ENCODE peak calls at places on chromosomes 12 and 14, in ten cellular contexts. Q, S, O, A, J, I, Y, M, D and T are unnamed samples.

GRCh38 chr14:96095581-96096476 is 56.7 kb downstream of the C14orf132 start:
- DNase-seq in M (no peak), A (no peak), D (peak; percentile 55), I (peak; percentile 92), Q (peak; percentile 57), J (no peak), S (no peak), O (peak; percentile 83), Y (peak; percentile 58), T (no peak)

GRCh38 chr14:104436741-104437701 is 142.5 kb upstream of the C14orf180 start:
- DNase-seq in D (no peak), S (no peak), A (peak; percentile 6), I (no peak), M (peak; percentile 10), Y (peak; percentile 73), Q (no peak), O (peak; percentile 74), J (peak; percentile 3), T (no peak)

GRCh38 chr14:81453166-81453766 is 53.1 kb upstream of the STON2 start:
- DNase-seq in S (peak; percentile 48), J (peak; percentile 70), Q (no peak), M (peak; percentile 43), O (no peak), D (peak; percentile 47), I (peak; percentile 43), Y (peak; percentile 70), A (peak; percentile 62), T (peak; percentile 30)

GRCh38 chr12:55728932-55729591 is at the start of gene CD63:
- DNase-seq in I (peak; percentile 88), A (peak; percentile 91), Q (peak; percentile 78), M (peak; percentile 86), D (peak; percentile 56), J (peak; percentile 86), O (peak; percentile 94), Y (peak; percentile 93), S (no peak), T (peak; percentile 94)

GRCh38 chr14:64394973-64395633 is 7.0 kb downstream of the MTHFD1 start:
- DNase-seq in D (no peak), I (no peak), M (no peak), O (no peak), J (no peak), Y (no peak), S (no peak), Q (no peak), A (no peak), T (no peak)

GRCh38 chr12:26121323-26121740 is 3.5 kb downstream of the BHLHE41 start:
- DNase-seq in I (no peak), O (no peak), J (no peak), S (no peak), D (no peak), Y (no peak), Q (no peak), M (no peak), A (no peak), T (no peak)

GRCh38 chr14:26594148-26594547 is 3.7 kb downstream of the NOVA1 start:
- DNase-seq in A (no peak), M (no peak), Q (no peak), O (no peak), J (no peak), I (no peak), Y (no peak), D (no peak), S (no peak), T (no peak)

GRCh38 chr12:20863056-20863455 is 52.6 kb downstream of the SLCO1B3 start:
- DNase-seq in Y (no peak), A (no peak), S (no peak), M (no peak), Q (no peak), D (no peak), I (no peak), O (no peak), J (no peak), T (no peak)

GRCh38 chr14:70808402-70809237 is 693 bp downstream of the MAP3K9 start:
- DNase-seq in M (no peak), I (no peak), D (no peak), S (no peak), J (no peak), O (peak; percentile 82), A (peak; percentile 60), Q (peak; percentile 25), Y (peak; percentile 46), T (no peak)

GRCh38 chr12:13222076-13222475 is 25.6 kb downstream of the EMP1 start:
- DNase-seq in M (no peak), O (no peak), A (peak; percentile 83), Y (peak; percentile 28), Q (no peak), I (no peak), J (no peak), S (no peak), D (no peak), T (no peak)

GRCh38 chr14:104113631-104114420 is 24.6 kb upstream of the KIF26A start:
- DNase-seq in M (no peak), O (peak; percentile 74), I (no peak), Q (no peak), A (no peak), Y (peak; percentile 5), S (no peak), J (no peak), D (no peak), T (no peak)

GRCh38 chr14:70907996-70908917 is 998 bp downstream of the PCNX1 start:
- DNase-seq in Y (peak; percentile 64), D (peak; percentile 70), J (peak; percentile 33), Q (peak; percentile 24), S (no peak), I (peak; percentile 69), M (peak; percentile 40), O (peak; percentile 81), A (peak; percentile 41), T (peak; percentile 43)

DNA sequence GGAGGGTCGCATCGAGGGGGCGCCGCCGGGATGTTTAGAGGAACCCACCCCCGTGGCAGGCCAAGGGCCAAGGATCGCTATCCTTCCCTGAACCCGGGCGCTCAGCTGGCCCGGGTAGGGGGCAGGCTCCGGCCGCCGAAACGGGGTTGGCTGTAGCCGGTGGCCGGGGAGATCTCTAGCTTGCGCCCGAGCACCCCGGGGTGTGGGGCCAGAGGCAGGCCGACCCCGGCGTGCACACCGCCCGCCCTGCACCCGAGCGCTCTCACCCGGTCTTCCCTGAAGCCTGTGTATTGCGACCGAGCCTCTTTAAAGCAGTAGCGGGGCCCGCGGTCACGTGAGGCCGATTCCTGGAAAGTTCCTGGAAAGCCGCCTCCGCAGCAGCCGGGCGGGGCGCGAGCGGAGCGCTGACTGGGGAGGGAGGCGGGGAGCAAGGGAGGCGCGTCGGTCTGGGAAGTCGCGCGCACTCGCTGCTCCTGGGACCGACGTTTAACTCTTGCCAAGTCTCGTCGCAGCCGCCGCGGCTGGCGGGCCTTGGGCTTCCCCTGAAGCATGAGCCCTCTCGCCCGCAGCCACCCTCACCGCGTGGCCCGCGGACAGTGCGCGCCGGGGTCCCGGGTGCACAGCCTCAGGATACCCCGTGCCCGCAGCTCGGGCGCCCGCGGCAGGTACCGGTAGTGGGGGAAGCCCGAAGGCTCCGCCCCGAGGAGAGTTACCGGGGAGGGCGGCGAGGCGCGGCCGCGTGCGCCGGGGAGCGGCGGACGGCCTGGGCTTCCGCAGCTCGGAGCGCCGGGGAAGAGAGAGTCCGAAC is 1.7 kb upstream of the SOCS2 start:
- DNase-seq in Y (peak; percentile 95), J (peak; percentile 89), I (peak; percentile 92), S (peak; percentile 89), M (peak; percentile 94), Q (peak; percentile 81), A (peak; percentile 96), O (peak; percentile 96), D (peak; percentile 53), T (peak; percentile 70)
- TF ChIP-seq POLR2A in Y (peak; percentile 67), J (peak; percentile 45), I (peak; percentile 40), S (no peak), M (no peak), Q (peak; percentile 45), A (peak; percentile 69), O (peak; percentile 51), D (no peak), T (peak; percentile 29)

GRCh38 chr12:128228581-128228980 is 38.4 kb upstream of the TMEM132C start:
- DNase-seq in Q (no peak), I (no peak), M (no peak), S (no peak), A (no peak), Y (no peak), D (no peak), J (no peak), O (no peak), T (no peak)
- TF ChIP-seq POLR2A in Q (no peak), I (no peak), M (no peak), S (no peak), A (no peak), Y (no peak), D (no peak), J (no peak), O (no peak), T (no peak)

DNA sequence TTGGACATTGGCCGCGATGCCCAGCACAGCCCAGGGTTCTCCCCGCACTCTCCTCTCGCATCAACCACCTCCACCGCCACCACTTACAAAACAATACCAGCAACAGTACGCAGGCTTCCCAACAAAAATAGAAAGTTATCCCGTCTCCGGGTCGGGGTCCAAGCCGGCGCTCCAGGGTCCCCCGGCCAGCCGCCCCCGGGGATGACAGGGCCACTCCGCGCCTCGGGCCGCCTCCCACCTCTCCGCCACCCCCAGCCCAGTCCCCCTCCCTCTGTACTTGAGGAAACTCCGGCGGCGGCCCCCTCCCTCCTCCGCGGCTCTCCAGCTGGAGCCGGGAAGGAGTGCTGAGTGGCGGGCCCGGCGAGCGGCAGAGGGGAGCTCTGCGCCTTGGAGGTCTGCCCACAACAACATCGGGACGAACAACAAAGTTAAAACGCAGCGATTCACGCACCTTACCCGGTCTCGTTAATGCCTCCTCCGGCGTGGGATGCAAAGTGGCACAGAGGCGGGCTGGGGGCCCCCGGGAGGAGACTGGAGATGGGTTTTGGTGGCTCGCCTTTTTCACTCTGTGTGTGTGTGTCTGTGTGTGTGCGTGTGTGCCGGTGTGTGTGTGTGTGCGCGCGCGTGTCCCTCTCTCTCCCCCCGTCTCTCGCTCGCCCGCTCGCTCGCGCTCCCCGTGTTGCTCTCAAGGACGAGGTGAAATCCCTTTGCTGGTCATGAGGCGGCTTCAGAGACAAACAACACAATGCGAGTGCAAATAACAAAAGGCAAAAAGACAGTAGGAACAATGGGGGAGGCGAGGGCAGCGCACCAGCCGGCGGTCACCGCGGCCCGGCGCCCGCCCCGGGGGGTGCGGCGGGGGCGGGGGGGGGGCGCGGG is 386.8 kb downstream of the BCAT1 start:
- DNase-seq in Y (peak; percentile 50), D (no peak), O (peak; percentile 83), Q (no peak), J (peak; percentile 73), I (peak; percentile 62), S (no peak), M (peak; percentile 53), A (peak; percentile 39), T (peak; percentile 24)
- TF ChIP-seq POLR2A in Y (no peak), D (no peak), O (no peak), Q (no peak), J (no peak), I (no peak), S (no peak), M (no peak), A (no peak), T (no peak)

DNA sequence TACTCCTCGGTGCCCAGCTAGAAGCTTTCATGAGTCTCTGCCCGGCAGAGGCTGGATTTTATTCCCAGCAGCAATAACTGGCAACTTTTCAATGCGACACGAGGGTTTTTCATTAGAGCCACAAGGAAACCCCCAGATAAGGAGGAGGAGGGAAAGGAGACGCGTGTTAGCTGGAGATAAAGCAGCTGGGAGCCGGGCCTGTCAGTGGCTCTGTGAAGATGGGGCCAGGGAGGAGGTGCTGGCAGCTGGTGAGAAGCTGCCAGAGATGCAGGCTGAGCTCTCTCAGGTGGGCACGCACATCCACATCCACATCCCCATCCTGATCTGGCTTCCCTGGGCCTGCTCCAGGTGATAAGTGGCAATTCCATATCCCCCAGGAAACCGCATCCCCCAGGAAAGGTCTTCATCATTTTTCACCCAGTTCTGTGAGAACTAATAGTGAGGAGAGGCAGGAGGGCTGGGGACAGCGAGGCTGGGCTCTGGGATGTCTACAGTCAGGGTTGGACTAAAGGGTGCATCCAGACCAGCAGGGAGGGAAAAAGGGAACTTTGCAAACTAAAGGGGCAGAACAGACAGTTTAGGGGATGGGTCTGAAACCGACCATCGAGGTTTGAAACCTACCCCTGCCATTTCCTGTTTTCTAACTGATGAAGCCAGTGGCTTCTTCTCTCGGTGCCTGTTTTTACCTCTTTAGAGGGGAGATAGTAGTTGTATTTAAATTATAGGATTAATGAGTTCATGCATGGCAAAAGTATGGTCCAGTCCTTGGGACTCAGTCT is 413.2 kb downstream of the DPF3 start:
- DNase-seq in S (no peak), D (no peak), J (no peak), I (peak; percentile 2), Q (no peak), M (no peak), O (no peak), A (no peak), Y (no peak), T (no peak)
- TF ChIP-seq POLR2A in S (no peak), D (no peak), J (no peak), I (no peak), Q (no peak), M (no peak), O (no peak), A (no peak), Y (no peak), T (no peak)